ENCODE peak calls at places on chromosomes 13 and 19, in four cellular contexts. One of them, this sample, is unnamed.

GRCh38 chr13:46866150-46866549 is 30.7 kb downstream of the HTR2A start:
- DNase-seq in WTC11: peak
- DNase-seq in K562: no peak
- DNase-seq in A549: peak
- DNase-seq in this sample: peak

GRCh38 chr19:6473652-6474051 is 7.9 kb downstream of the DENND1C start:
- DNase-seq in K562: peak
- DNase-seq in WTC11: no peak
- DNase-seq in A549: no peak
- DNase-seq in this sample: no peak

GRCh38 chr19:16078759-16079707 is 2.7 kb downstream of the TPM4 start:
- DNase-seq in A549: peak
- DNase-seq in K562: peak
- DNase-seq in WTC11: no peak
- DNase-seq in this sample: peak

GRCh38 chr19:38647368-38647965 is at the start of gene ACTN4:
- DNase-seq in WTC11: peak
- DNase-seq in K562: peak
- DNase-seq in A549: peak
- DNase-seq in this sample: peak

GRCh38 chr13:73572824-73573223 is 514.0 kb downstream of the KLF5 start:
- DNase-seq in A549: no peak
- DNase-seq in K562: no peak
- DNase-seq in WTC11: no peak
- DNase-seq in this sample: no peak

GRCh38 chr19:44741841-44742352 is 6.6 kb upstream of the BCL3 start:
- DNase-seq in A549: peak
- DNase-seq in K562: peak
- DNase-seq in WTC11: no peak
- DNase-seq in this sample: peak

GRCh38 chr19:2754659-2755447 is 15.0 kb upstream of the SLC39A3 start:
- DNase-seq in A549: no peak
- DNase-seq in K562: no peak
- DNase-seq in WTC11: no peak
- DNase-seq in this sample: no peak

GRCh38 chr13:72151241-72151640 is 284.2 kb upstream of the DACH1 start:
- DNase-seq in WTC11: no peak
- DNase-seq in A549: no peak
- DNase-seq in K562: no peak
- DNase-seq in this sample: no peak

GRCh38 chr13:42894765-42895181 is 97.3 kb downstream of the EPSTI1 start:
- DNase-seq in WTC11: no peak
- DNase-seq in K562: no peak
- DNase-seq in A549: no peak
- DNase-seq in this sample: no peak

GRCh38 chr19:6947745-6948144 is 60.4 kb downstream of the ADGRE1 start:
- DNase-seq in A549: peak
- DNase-seq in K562: no peak
- DNase-seq in WTC11: no peak
- DNase-seq in this sample: peak

GRCh38 chr19:6654347-6655310 is 15.3 kb downstream of the TNFSF14 start:
- DNase-seq in WTC11: no peak
- DNase-seq in K562: no peak
- DNase-seq in A549: no peak
- DNase-seq in this sample: no peak

GRCh38 chr13:101053694-101054093 is 362.6 kb downstream of the NALCN start:
- DNase-seq in WTC11: no peak
- DNase-seq in A549: no peak
- DNase-seq in K562: no peak
- DNase-seq in this sample: no peak

GRCh38 chr19:18984251-18984650 is 43.2 kb upstream of the HOMER3 start:
- DNase-seq in K562: no peak
- DNase-seq in A549: no peak
- DNase-seq in WTC11: no peak
- DNase-seq in this sample: no peak

GRCh38 chr19:31572671-31573298 is 223.5 kb upstream of the TSHZ3 start:
- DNase-seq in A549: no peak
- DNase-seq in K562: no peak
- DNase-seq in WTC11: no peak
- DNase-seq in this sample: no peak

GRCh38 chr13:23268441-23268840 is 87.7 kb downstream of the SGCG start:
- DNase-seq in K562: no peak
- DNase-seq in A549: no peak
- DNase-seq in WTC11: no peak
- DNase-seq in this sample: no peak

GRCh38 chr19:47036233-47036651 is 12.2 kb downstream of the TMEM160 start:
- DNase-seq in K562: no peak
- DNase-seq in A549: peak
- DNase-seq in WTC11: no peak
- DNase-seq in this sample: no peak

GRCh38 chr13:107927557-107927956 is 287.8 kb downstream of the LIG4 start:
- DNase-seq in WTC11: no peak
- DNase-seq in A549: no peak
- DNase-seq in K562: peak
- DNase-seq in this sample: no peak

GRCh38 chr19:13260883-13261653 is 110.9 kb downstream of the IER2 start:
- DNase-seq in K562: peak
- DNase-seq in WTC11: no peak
- DNase-seq in A549: peak
- DNase-seq in this sample: no peak

GRCh38 chr13:59531571-59532091 is 632.1 kb downstream of the DIAPH3 start:
- DNase-seq in K562: peak
- DNase-seq in WTC11: peak
- DNase-seq in A549: peak
- DNase-seq in this sample: peak

GRCh38 chr19:43438291-43439162 is 23.8 kb downstream of the TEX101 start:
- DNase-seq in WTC11: no peak
- DNase-seq in A549: peak
- DNase-seq in K562: no peak
- DNase-seq in this sample: no peak

GRCh38 chr13:99191900-99192399 is 8.7 kb upstream of the UBAC2 start:
- DNase-seq in WTC11: no peak
- DNase-seq in A549: no peak
- DNase-seq in K562: no peak
- DNase-seq in this sample: no peak

GRCh38 chr19:8552810-8553209 is 24.4 kb downstream of the MYO1F start:
- DNase-seq in A549: peak
- DNase-seq in WTC11: peak
- DNase-seq in K562: peak
- DNase-seq in this sample: peak

GRCh38 chr13:51291341-51291740 is 48.1 kb upstream of the SERPINE3 start:
- DNase-seq in WTC11: no peak
- DNase-seq in A549: peak
- DNase-seq in K562: no peak
- DNase-seq in this sample: peak

GRCh38 chr19:47756953-47757608 is 11.7 kb downstream of the NOP53 start:
- DNase-seq in K562: no peak
- DNase-seq in A549: no peak
- DNase-seq in WTC11: no peak
- DNase-seq in this sample: no peak

GRCh38 chr13:82657471-82657870 is 1224.8 kb downstream of the SLITRK1 start:
- DNase-seq in WTC11: no peak
- DNase-seq in K562: no peak
- DNase-seq in A549: no peak
- DNase-seq in this sample: no peak

GRCh38 chr13:47250141-47250540 is 353.3 kb upstream of the HTR2A start:
- DNase-seq in K562: no peak
- DNase-seq in A549: no peak
- DNase-seq in WTC11: no peak
- DNase-seq in this sample: no peak

GRCh38 chr13:57624565-57625435 is 6.7 kb upstream of the PCDH17 start:
- DNase-seq in K562: peak
- DNase-seq in WTC11: peak
- DNase-seq in A549: peak
- DNase-seq in this sample: peak

GRCh38 chr13:114161644-114162532 is 17.2 kb upstream of the CFAP97D2 start:
- DNase-seq in K562: no peak
- DNase-seq in A549: no peak
- DNase-seq in WTC11: no peak
- DNase-seq in this sample: peak

GRCh38 chr13:98445340-98446233 is 131.3 kb downstream of the STK24 start:
- DNase-seq in WTC11: peak
- DNase-seq in K562: peak
- DNase-seq in A549: peak
- DNase-seq in this sample: peak

GRCh38 chr13:44197791-44198770 is 175.5 kb upstream of the SERP2 start:
- DNase-seq in A549: no peak
- DNase-seq in K562: no peak
- DNase-seq in WTC11: no peak
- DNase-seq in this sample: no peak

GRCh38 chr13:85093808-85094207 is 705.4 kb downstream of the SLITRK6 start:
- DNase-seq in A549: no peak
- DNase-seq in WTC11: no peak
- DNase-seq in K562: no peak
- DNase-seq in this sample: no peak

GRCh38 chr13:111474136-111475002 is 153.9 kb downstream of the TEX29 start:
- DNase-seq in A549: peak
- DNase-seq in WTC11: no peak
- DNase-seq in K562: peak
- DNase-seq in this sample: peak

GRCh38 chr13:86581711-86582110 is 782.5 kb upstream of the SLITRK6 start:
- DNase-seq in K562: no peak
- DNase-seq in WTC11: no peak
- DNase-seq in A549: no peak
- DNase-seq in this sample: no peak

GRCh38 chr19:43651758-43652545 is 12.3 kb upstream of the CADM4 start:
- DNase-seq in WTC11: peak
- DNase-seq in A549: peak
- DNase-seq in K562: peak
- DNase-seq in this sample: peak

GRCh38 chr13:102721800-102722231 is 27.0 kb upstream of the METTL21C start:
- DNase-seq in A549: no peak
- DNase-seq in K562: no peak
- DNase-seq in WTC11: no peak
- DNase-seq in this sample: no peak

GRCh38 chr13:102729560-102730275 is 34.9 kb upstream of the METTL21C start:
- DNase-seq in A549: peak
- DNase-seq in K562: no peak
- DNase-seq in WTC11: no peak
- DNase-seq in this sample: no peak

GRCh38 chr13:102726430-102726829 is 31.6 kb upstream of the METTL21C start:
- DNase-seq in A549: peak
- DNase-seq in WTC11: no peak
- DNase-seq in K562: no peak
- DNase-seq in this sample: peak

GRCh38 chr13:102724923-102725322 is 30.1 kb upstream of the METTL21C start:
- DNase-seq in A549: peak
- DNase-seq in WTC11: no peak
- DNase-seq in K562: peak
- DNase-seq in this sample: peak
- TF ChIP-seq HMGXB4 in A549: no peak
- TF ChIP-seq HMGXB4 in WTC11: no peak
- TF ChIP-seq HMGXB4 in K562: no peak
- TF ChIP-seq HMGXB4 in this sample: no peak

GRCh38 chr13:79658333-79658975 is 177.5 kb downstream of the NDFIP2 start:
- DNase-seq in A549: no peak
- DNase-seq in K562: no peak
- DNase-seq in WTC11: no peak
- DNase-seq in this sample: no peak
- TF ChIP-seq HMGXB4 in A549: no peak
- TF ChIP-seq HMGXB4 in K562: no peak
- TF ChIP-seq HMGXB4 in WTC11: no peak
- TF ChIP-seq HMGXB4 in this sample: no peak

GRCh38 chr19:1566392-1567115 is 1.6 kb downstream of the MEX3D start:
- DNase-seq in K562: no peak
- DNase-seq in A549: peak
- DNase-seq in WTC11: peak
- DNase-seq in this sample: peak
- TF ChIP-seq HMGXB4 in K562: no peak
- TF ChIP-seq HMGXB4 in A549: no peak
- TF ChIP-seq HMGXB4 in WTC11: no peak
- TF ChIP-seq HMGXB4 in this sample: no peak

GRCh38 chr19:45998834-45999233 is 3.6 kb downstream of the CCDC61 start:
- DNase-seq in WTC11: no peak
- DNase-seq in A549: no peak
- DNase-seq in K562: no peak
- DNase-seq in this sample: no peak

GRCh38 chr19:45999653-46000121 is 4.4 kb downstream of the CCDC61 start:
- DNase-seq in K562: peak
- DNase-seq in A549: peak
- DNase-seq in WTC11: peak
- DNase-seq in this sample: no peak

GRCh38 chr19:45996933-45997332 is 1.7 kb downstream of the CCDC61 start:
- DNase-seq in A549: no peak
- DNase-seq in WTC11: no peak
- DNase-seq in K562: no peak
- DNase-seq in this sample: no peak

GRCh38 chr19:46002678-46003275 is 7.5 kb downstream of the CCDC61 start:
- DNase-seq in A549: no peak
- DNase-seq in K562: no peak
- DNase-seq in WTC11: no peak
- DNase-seq in this sample: no peak

GRCh38 chr19:46000497-46001246 is 5.4 kb downstream of the CCDC61 start:
- DNase-seq in A549: no peak
- DNase-seq in K562: peak
- DNase-seq in WTC11: peak
- DNase-seq in this sample: no peak
- TF ChIP-seq HMGXB4 in A549: no peak
- TF ChIP-seq HMGXB4 in K562: no peak
- TF ChIP-seq HMGXB4 in WTC11: no peak
- TF ChIP-seq HMGXB4 in this sample: no peak

GRCh38 chr19:10453852-10454251 is 33.5 kb downstream of the PDE4A start:
- DNase-seq in K562: no peak
- DNase-seq in A549: no peak
- DNase-seq in WTC11: no peak
- DNase-seq in this sample: no peak

GRCh38 chr19:10450191-10450852 is 30.0 kb downstream of the PDE4A start:
- DNase-seq in WTC11: no peak
- DNase-seq in K562: no peak
- DNase-seq in A549: no peak
- DNase-seq in this sample: no peak

GRCh38 chr19:10450853-10451609 is 30.7 kb downstream of the PDE4A start:
- DNase-seq in WTC11: peak
- DNase-seq in K562: peak
- DNase-seq in A549: peak
- DNase-seq in this sample: no peak

GRCh38 chr19:10452726-10453620 is 32.6 kb downstream of the PDE4A start:
- DNase-seq in A549: no peak
- DNase-seq in K562: no peak
- DNase-seq in WTC11: no peak
- DNase-seq in this sample: no peak

DNA sequence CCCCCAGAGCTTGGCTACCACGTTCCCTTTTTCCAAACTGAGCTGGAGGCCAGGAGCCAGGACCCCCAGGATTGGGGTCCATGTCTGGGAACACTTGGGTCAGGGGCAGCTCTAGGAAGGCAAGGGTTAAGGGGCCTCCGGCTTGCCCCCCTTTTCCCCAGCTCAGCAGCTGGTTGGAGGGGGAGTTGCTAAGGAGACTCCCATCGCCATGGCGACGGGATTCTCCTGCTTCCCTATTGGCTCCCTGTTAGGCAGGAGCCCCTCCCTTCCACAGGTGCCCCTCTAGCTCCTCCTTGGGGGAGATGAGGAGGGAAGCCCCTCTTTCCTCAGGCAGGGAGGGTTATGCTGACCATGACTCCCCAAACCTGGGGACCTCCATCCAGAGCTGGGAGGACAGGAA is 33.9 kb downstream of the PDE4A start:
- DNase-seq in K562: peak
- DNase-seq in WTC11: peak
- DNase-seq in A549: peak
- DNase-seq in this sample: no peak
- TF ChIP-seq HMGXB4 in K562: no peak
- TF ChIP-seq HMGXB4 in WTC11: no peak
- TF ChIP-seq HMGXB4 in A549: no peak
- TF ChIP-seq HMGXB4 in this sample: no peak

This sample was measured in HepG2.